ENCODE peak calls at places on chromosomes 7 and 10, in ten cellular contexts. G is foreskin fibroblast; Q is nephron progenitor cell; M is prostate gland; Z is activated naive CD4-positive, alpha-beta T cell treated with anti-CD3 and anti-CD28 coated beads for 36 hours; K is MV-4-11; A is iris pigment epithelial cell; B is stimulated activated naive CD4-positive, alpha-beta T cell; D is T-cell; N is ureter. O is an unnamed sample.

GRCh38 chr10:89122431-89123066 is 84.6 kb downstream of the CH25H start:
- DNase-seq in D (no peak), Q (no peak), K (peak; percentile 83), B (no peak), N (no peak), Z (no peak), A (peak; percentile 12), G (peak; percentile 60), M (no peak), O (peak; percentile 38)

GRCh38 chr10:3811331-3811870 is 26.4 kb upstream of the KLF6 start:
- DNase-seq in Z (peak; percentile 82), M (peak; percentile 52), N (no peak), B (peak; percentile 13), G (peak; percentile 62), A (peak; percentile 90), D (no peak), K (peak; percentile 41), Q (no peak), O (peak; percentile 98)

GRCh38 chr7:84469034-84469433 is 274.4 kb upstream of the SEMA3A start:
- DNase-seq in N (no peak), A (peak; percentile 55), B (no peak), D (no peak), M (no peak), Z (no peak), K (no peak), Q (no peak), G (no peak), O (peak; percentile 9)

GRCh38 chr7:108062250-108063014 is 59.5 kb upstream of the LAMB1 start:
- DNase-seq in Q (no peak), M (no peak), N (no peak), B (no peak), D (no peak), Z (no peak), G (peak; percentile 55), A (peak; percentile 68), K (no peak), O (peak; percentile 15)

GRCh38 chr7:74452748-74453320 is 872 bp upstream of the GTF2IRD1 start:
- DNase-seq in D (no peak), Q (peak; percentile 51), N (peak; percentile 72), A (no peak), Z (no peak), M (no peak), G (peak; percentile 77), K (no peak), B (no peak), O (peak; percentile 62)

GRCh38 chr10:34377833-34378232 is 437.3 kb downstream of the PARD3 start:
- DNase-seq in K (no peak), Z (no peak), B (no peak), M (no peak), N (no peak), G (no peak), A (no peak), D (no peak), Q (no peak), O (no peak)

GRCh38 chr10:1643911-1644810 is 93.2 kb downstream of the ADARB2 start:
- DNase-seq in N (no peak), Z (no peak), G (no peak), B (no peak), M (no peak), D (no peak), A (no peak), Q (no peak), K (no peak), O (no peak)

GRCh38 chr7:44685723-44686122 is 62.9 kb upstream of the ZMIZ2 start:
- DNase-seq in K (no peak), A (no peak), D (no peak), Q (no peak), G (no peak), Z (no peak), B (no peak), N (no peak), M (no peak), O (no peak)

GRCh38 chr7:52472006-52472405 is 563.4 kb upstream of the POM121L12 start:
- DNase-seq in A (no peak), M (no peak), Z (no peak), D (no peak), K (no peak), N (no peak), Q (no peak), B (no peak), G (no peak), O (no peak)

O was measured in renal cortical epithelial cell.